ENCODE peak calls at places on chromosomes 7 and 10, in ten cellular contexts. One of them, this sample, is unnamed.

GRCh38 chr10:11683529-11684320 is 58.5 kb upstream of the ECHDC3 start:
- DNase-seq in fibroblast of lung: no peak
- DNase-seq in heart right ventricle: no peak
- DNase-seq in osteoblast: no peak
- DNase-seq in NCI-H446 treated with DMSO at 0.1 percent for 48 hours: no peak
- DNase-seq in effector CD4-positive, alpha-beta T cell: no peak
- DNase-seq in transverse colon: peak; percentile 28
- DNase-seq in tibial nerve: no peak
- DNase-seq in ACHN: no peak
- DNase-seq in NCI-H1105: no peak
- DNase-seq in this sample: no peak

GRCh38 chr7:81447351-81447952 is 322.4 kb downstream of the HGF start:
- DNase-seq in fibroblast of lung: peak; percentile 65
- DNase-seq in heart right ventricle: no peak
- DNase-seq in osteoblast: no peak
- DNase-seq in NCI-H446 treated with DMSO at 0.1 percent for 48 hours: peak; percentile 27
- DNase-seq in effector CD4-positive, alpha-beta T cell: no peak
- DNase-seq in transverse colon: peak; percentile 16
- DNase-seq in tibial nerve: no peak
- DNase-seq in ACHN: peak; percentile 83
- DNase-seq in NCI-H1105: peak; percentile 29
- DNase-seq in this sample: peak; percentile 56

GRCh38 chr10:110694820-110695219 is 50.7 kb downstream of the RBM20 start:
- DNase-seq in fibroblast of lung: no peak
- DNase-seq in heart right ventricle: no peak
- DNase-seq in osteoblast: no peak
- DNase-seq in NCI-H446 treated with DMSO at 0.1 percent for 48 hours: no peak
- DNase-seq in effector CD4-positive, alpha-beta T cell: no peak
- DNase-seq in transverse colon: no peak
- DNase-seq in tibial nerve: no peak
- DNase-seq in ACHN: no peak
- DNase-seq in NCI-H1105: no peak
- DNase-seq in this sample: no peak

GRCh38 chr7:69796421-69796820 is 198.1 kb downstream of the AUTS2 start:
- DNase-seq in fibroblast of lung: peak; percentile 68
- DNase-seq in heart right ventricle: no peak
- DNase-seq in osteoblast: no peak
- DNase-seq in NCI-H446 treated with DMSO at 0.1 percent for 48 hours: no peak
- DNase-seq in effector CD4-positive, alpha-beta T cell: no peak
- DNase-seq in transverse colon: no peak
- DNase-seq in tibial nerve: no peak
- DNase-seq in ACHN: no peak
- DNase-seq in NCI-H1105: no peak
- DNase-seq in this sample: no peak

GRCh38 chr7:13981070-13981469 is 8.4 kb downstream of the ETV1 start:
- DNase-seq in fibroblast of lung: peak; percentile 99
- DNase-seq in heart right ventricle: peak; percentile 64
- DNase-seq in osteoblast: peak; percentile 84
- DNase-seq in NCI-H446 treated with DMSO at 0.1 percent for 48 hours: peak; percentile 84
- DNase-seq in effector CD4-positive, alpha-beta T cell: no peak
- DNase-seq in transverse colon: peak; percentile 63
- DNase-seq in tibial nerve: no peak
- DNase-seq in ACHN: peak; percentile 96
- DNase-seq in NCI-H1105: no peak
- DNase-seq in this sample: peak; percentile 98

GRCh38 chr10:93615576-93615975 is 3.2 kb downstream of the PDE6C start:
- DNase-seq in fibroblast of lung: no peak
- DNase-seq in heart right ventricle: no peak
- DNase-seq in osteoblast: no peak
- DNase-seq in NCI-H446 treated with DMSO at 0.1 percent for 48 hours: no peak
- DNase-seq in effector CD4-positive, alpha-beta T cell: no peak
- DNase-seq in transverse colon: no peak
- DNase-seq in tibial nerve: no peak
- DNase-seq in ACHN: no peak
- DNase-seq in NCI-H1105: no peak
- DNase-seq in this sample: no peak

GRCh38 chr10:35421553-35422178 is 85.4 kb downstream of the CCNY start:
- DNase-seq in fibroblast of lung: peak; percentile 94
- DNase-seq in heart right ventricle: no peak
- DNase-seq in osteoblast: peak; percentile 89
- DNase-seq in NCI-H446 treated with DMSO at 0.1 percent for 48 hours: no peak
- DNase-seq in effector CD4-positive, alpha-beta T cell: no peak
- DNase-seq in transverse colon: peak; percentile 26
- DNase-seq in tibial nerve: no peak
- DNase-seq in ACHN: peak; percentile 81
- DNase-seq in NCI-H1105: no peak
- DNase-seq in this sample: peak; percentile 91

GRCh38 chr7:70316745-70317144 is 718.5 kb downstream of the AUTS2 start:
- DNase-seq in fibroblast of lung: no peak
- DNase-seq in heart right ventricle: no peak
- DNase-seq in osteoblast: no peak
- DNase-seq in NCI-H446 treated with DMSO at 0.1 percent for 48 hours: no peak
- DNase-seq in effector CD4-positive, alpha-beta T cell: no peak
- DNase-seq in transverse colon: no peak
- DNase-seq in tibial nerve: no peak
- DNase-seq in ACHN: no peak
- DNase-seq in NCI-H1105: no peak
- DNase-seq in this sample: no peak

GRCh38 chr10:32112055-32112454 is 55.8 kb upstream of the KIF5B start:
- DNase-seq in fibroblast of lung: peak; percentile 76
- DNase-seq in heart right ventricle: no peak
- DNase-seq in osteoblast: peak; percentile 87
- DNase-seq in NCI-H446 treated with DMSO at 0.1 percent for 48 hours: no peak
- DNase-seq in effector CD4-positive, alpha-beta T cell: no peak
- DNase-seq in transverse colon: no peak
- DNase-seq in tibial nerve: no peak
- DNase-seq in ACHN: peak; percentile 42
- DNase-seq in NCI-H1105: no peak
- DNase-seq in this sample: peak; percentile 67

GRCh38 chr10:73032536-73032935 is 64.1 kb downstream of the P4HA1 start:
- DNase-seq in fibroblast of lung: no peak
- DNase-seq in heart right ventricle: no peak
- DNase-seq in osteoblast: no peak
- DNase-seq in NCI-H446 treated with DMSO at 0.1 percent for 48 hours: no peak
- DNase-seq in effector CD4-positive, alpha-beta T cell: no peak
- DNase-seq in transverse colon: no peak
- DNase-seq in tibial nerve: no peak
- DNase-seq in ACHN: no peak
- DNase-seq in NCI-H1105: no peak
- DNase-seq in this sample: no peak

GRCh38 chr10:77391605-77392235 is 245.9 kb downstream of the KCNMA1 start:
- DNase-seq in fibroblast of lung: peak; percentile 79
- DNase-seq in heart right ventricle: peak; percentile 78
- DNase-seq in osteoblast: no peak
- DNase-seq in NCI-H446 treated with DMSO at 0.1 percent for 48 hours: peak; percentile 38
- DNase-seq in effector CD4-positive, alpha-beta T cell: no peak
- DNase-seq in transverse colon: peak; percentile 83
- DNase-seq in tibial nerve: peak; percentile 74
- DNase-seq in ACHN: peak; percentile 95
- DNase-seq in NCI-H1105: peak; percentile 45
- DNase-seq in this sample: peak; percentile 62

GRCh38 chr10:112815238-112816032 is 134.6 kb upstream of the TCF7L2 start:
- DNase-seq in fibroblast of lung: peak; percentile 80
- DNase-seq in heart right ventricle: no peak
- DNase-seq in osteoblast: peak; percentile 89
- DNase-seq in NCI-H446 treated with DMSO at 0.1 percent for 48 hours: no peak
- DNase-seq in effector CD4-positive, alpha-beta T cell: no peak
- DNase-seq in transverse colon: no peak
- DNase-seq in tibial nerve: no peak
- DNase-seq in ACHN: peak; percentile 13
- DNase-seq in NCI-H1105: no peak
- DNase-seq in this sample: peak; percentile 74

GRCh38 chr10:78007172-78007571 is 22.1 kb downstream of the POLR3A start:
- DNase-seq in fibroblast of lung: no peak
- DNase-seq in heart right ventricle: no peak
- DNase-seq in osteoblast: no peak
- DNase-seq in NCI-H446 treated with DMSO at 0.1 percent for 48 hours: no peak
- DNase-seq in effector CD4-positive, alpha-beta T cell: no peak
- DNase-seq in transverse colon: no peak
- DNase-seq in tibial nerve: no peak
- DNase-seq in ACHN: no peak
- DNase-seq in NCI-H1105: no peak
- DNase-seq in this sample: no peak

GRCh38 chr7:26910221-26910620 is 45.8 kb upstream of the SKAP2 start:
- DNase-seq in fibroblast of lung: peak; percentile 31
- DNase-seq in heart right ventricle: no peak
- DNase-seq in osteoblast: peak; percentile 10
- DNase-seq in NCI-H446 treated with DMSO at 0.1 percent for 48 hours: no peak
- DNase-seq in effector CD4-positive, alpha-beta T cell: no peak
- DNase-seq in transverse colon: peak; percentile 27
- DNase-seq in tibial nerve: no peak
- DNase-seq in ACHN: peak; percentile 73
- DNase-seq in NCI-H1105: no peak
- DNase-seq in this sample: peak; percentile 9

GRCh38 chr10:125151824-125152634 is 8.3 kb downstream of the CTBP2 start:
- DNase-seq in fibroblast of lung: no peak
- DNase-seq in heart right ventricle: no peak
- DNase-seq in osteoblast: peak; percentile 60
- DNase-seq in NCI-H446 treated with DMSO at 0.1 percent for 48 hours: no peak
- DNase-seq in effector CD4-positive, alpha-beta T cell: no peak
- DNase-seq in transverse colon: peak; percentile 86
- DNase-seq in tibial nerve: no peak
- DNase-seq in ACHN: no peak
- DNase-seq in NCI-H1105: no peak
- DNase-seq in this sample: no peak

GRCh38 chr10:131532745-131533341 is 221.3 kb upstream of the TCERG1L start:
- DNase-seq in fibroblast of lung: no peak
- DNase-seq in heart right ventricle: no peak
- DNase-seq in osteoblast: no peak
- DNase-seq in NCI-H446 treated with DMSO at 0.1 percent for 48 hours: no peak
- DNase-seq in effector CD4-positive, alpha-beta T cell: no peak
- DNase-seq in transverse colon: no peak
- DNase-seq in tibial nerve: no peak
- DNase-seq in ACHN: no peak
- DNase-seq in NCI-H1105: no peak
- DNase-seq in this sample: no peak

GRCh38 chr7:19110778-19111175 is 6.7 kb downstream of the TWIST1 start:
- DNase-seq in fibroblast of lung: no peak
- DNase-seq in heart right ventricle: no peak
- DNase-seq in osteoblast: peak; percentile 22
- DNase-seq in NCI-H446 treated with DMSO at 0.1 percent for 48 hours: no peak
- DNase-seq in effector CD4-positive, alpha-beta T cell: no peak
- DNase-seq in transverse colon: no peak
- DNase-seq in tibial nerve: no peak
- DNase-seq in ACHN: no peak
- DNase-seq in NCI-H1105: no peak
- DNase-seq in this sample: no peak

GRCh38 chr7:114921636-114922150 is at the start of gene MDFIC:
- DNase-seq in fibroblast of lung: no peak
- DNase-seq in heart right ventricle: peak; percentile 54
- DNase-seq in osteoblast: peak; percentile 88
- DNase-seq in NCI-H446 treated with DMSO at 0.1 percent for 48 hours: no peak
- DNase-seq in effector CD4-positive, alpha-beta T cell: peak; percentile 34
- DNase-seq in transverse colon: peak; percentile 38
- DNase-seq in tibial nerve: no peak
- DNase-seq in ACHN: peak; percentile 35
- DNase-seq in NCI-H1105: no peak
- DNase-seq in this sample: no peak